ENCODE peak calls at places on chromosome 6, in four cellular contexts. One of them, this sample, is unnamed.

GRCh38 chr6:15527838-15528617 is 134.8 kb downstream of the DTNBP1 start:
- DNase-seq in mucosa of descending colon: no peak
- DNase-seq in neuronal stem cell: no peak
- DNase-seq in right atrium auricular region: peak
- DNase-seq in this sample: no peak

GRCh38 chr6:31528307-31528777 is 420 bp upstream of the MCCD1 start:
- DNase-seq in mucosa of descending colon: no peak
- DNase-seq in neuronal stem cell: no peak
- DNase-seq in right atrium auricular region: no peak
- DNase-seq in this sample: peak

GRCh38 chr6:166910601-166911000 is 45.7 kb downstream of the RNASET2 start:
- DNase-seq in mucosa of descending colon: no peak
- DNase-seq in neuronal stem cell: no peak
- DNase-seq in right atrium auricular region: peak
- DNase-seq in this sample: no peak

GRCh38 chr6:158654498-158654897 is 4.6 kb downstream of the SYTL3 start:
- DNase-seq in mucosa of descending colon: peak
- DNase-seq in neuronal stem cell: no peak
- DNase-seq in right atrium auricular region: peak
- DNase-seq in this sample: peak

GRCh38 chr6:109455502-109456282 is at the start of gene MICAL1:
- DNase-seq in mucosa of descending colon: peak
- DNase-seq in neuronal stem cell: peak
- DNase-seq in right atrium auricular region: no peak
- DNase-seq in this sample: peak

GRCh38 chr6:99467509-99468106 is 42.5 kb upstream of the PNISR start:
- DNase-seq in mucosa of descending colon: no peak
- DNase-seq in neuronal stem cell: peak
- DNase-seq in right atrium auricular region: no peak
- DNase-seq in this sample: peak

GRCh38 chr6:127078669-127079068 is 39.8 kb upstream of the RSPO3 start:
- DNase-seq in mucosa of descending colon: no peak
- DNase-seq in neuronal stem cell: no peak
- DNase-seq in right atrium auricular region: no peak
- DNase-seq in this sample: no peak

GRCh38 chr6:25851961-25852360 is 20.1 kb upstream of the SLC17A1 start:
- DNase-seq in mucosa of descending colon: no peak
- DNase-seq in neuronal stem cell: no peak
- DNase-seq in right atrium auricular region: no peak
- DNase-seq in this sample: no peak

GRCh38 chr6:156316613-156317012 is 460.6 kb upstream of the ARID1B start:
- DNase-seq in mucosa of descending colon: no peak
- DNase-seq in neuronal stem cell: no peak
- DNase-seq in right atrium auricular region: no peak
- DNase-seq in this sample: no peak

GRCh38 chr6:81997091-81997926 is 244.8 kb upstream of the TENT5A start:
- DNase-seq in mucosa of descending colon: no peak
- DNase-seq in neuronal stem cell: no peak
- DNase-seq in right atrium auricular region: no peak
- DNase-seq in this sample: peak

GRCh38 chr6:68976260-68976659 is 341.2 kb downstream of the ADGRB3 start:
- DNase-seq in mucosa of descending colon: no peak
- DNase-seq in neuronal stem cell: no peak
- DNase-seq in right atrium auricular region: no peak
- DNase-seq in this sample: no peak

GRCh38 chr6:40791004-40791403 is 203.8 kb upstream of the LRFN2 start:
- DNase-seq in mucosa of descending colon: no peak
- DNase-seq in neuronal stem cell: no peak
- DNase-seq in right atrium auricular region: no peak
- DNase-seq in this sample: no peak

GRCh38 chr6:119322034-119322433 is 27.5 kb downstream of the MAN1A1 start:
- DNase-seq in mucosa of descending colon: no peak
- DNase-seq in neuronal stem cell: no peak
- DNase-seq in right atrium auricular region: no peak
- DNase-seq in this sample: no peak

GRCh38 chr6:104885518-104886043 is 25.9 kb upstream of the HACE1 start:
- DNase-seq in mucosa of descending colon: no peak
- DNase-seq in neuronal stem cell: no peak
- DNase-seq in right atrium auricular region: no peak
- DNase-seq in this sample: no peak

GRCh38 chr6:2197177-2197671 is 48.2 kb downstream of the GMDS start:
- DNase-seq in mucosa of descending colon: no peak
- DNase-seq in neuronal stem cell: no peak
- DNase-seq in right atrium auricular region: no peak
- DNase-seq in this sample: peak

GRCh38 chr6:30684386-30685156 is 1.9 kb downstream of the PPP1R18 start:
- DNase-seq in mucosa of descending colon: peak
- DNase-seq in neuronal stem cell: no peak
- DNase-seq in right atrium auricular region: no peak
- DNase-seq in this sample: peak

GRCh38 chr6:54737247-54737646 is 109.3 kb upstream of the FAM83B start:
- DNase-seq in mucosa of descending colon: no peak
- DNase-seq in neuronal stem cell: no peak
- DNase-seq in right atrium auricular region: no peak
- DNase-seq in this sample: no peak

GRCh38 chr6:74932214-74932923 is 273.5 kb downstream of the COL12A1 start:
- DNase-seq in mucosa of descending colon: no peak
- DNase-seq in neuronal stem cell: no peak
- DNase-seq in right atrium auricular region: no peak
- DNase-seq in this sample: no peak

GRCh38 chr6:53696351-53696750 is 30.8 kb upstream of the KLHL31 start:
- DNase-seq in mucosa of descending colon: no peak
- DNase-seq in neuronal stem cell: no peak
- DNase-seq in right atrium auricular region: no peak
- DNase-seq in this sample: no peak

GRCh38 chr6:43951063-43951755 is 176.0 kb downstream of the MRPL14 start:
- DNase-seq in mucosa of descending colon: peak
- DNase-seq in neuronal stem cell: peak
- DNase-seq in right atrium auricular region: no peak
- DNase-seq in this sample: peak

GRCh38 chr6:136501514-136501913 is 48.7 kb downstream of the MAP7 start:
- DNase-seq in mucosa of descending colon: no peak
- DNase-seq in neuronal stem cell: no peak
- DNase-seq in right atrium auricular region: no peak
- DNase-seq in this sample: peak

GRCh38 chr6:74115674-74116073 is 419.7 kb downstream of the CD109 start:
- DNase-seq in mucosa of descending colon: no peak
- DNase-seq in neuronal stem cell: no peak
- DNase-seq in right atrium auricular region: no peak
- DNase-seq in this sample: peak

GRCh38 chr6:40419377-40419776 is 167.8 kb downstream of the LRFN2 start:
- DNase-seq in mucosa of descending colon: no peak
- DNase-seq in neuronal stem cell: no peak
- DNase-seq in right atrium auricular region: no peak
- DNase-seq in this sample: no peak

GRCh38 chr6:95248501-95248900 is 328.8 kb upstream of the MANEA start:
- DNase-seq in mucosa of descending colon: no peak
- DNase-seq in neuronal stem cell: no peak
- DNase-seq in right atrium auricular region: no peak
- DNase-seq in this sample: no peak

GRCh38 chr6:90411292-90411781 is 114.7 kb upstream of the BACH2 start:
- DNase-seq in mucosa of descending colon: no peak
- DNase-seq in neuronal stem cell: no peak
- DNase-seq in right atrium auricular region: no peak
- DNase-seq in this sample: no peak

GRCh38 chr6:69802995-69803394 is 6.2 kb upstream of the LMBRD1 start:
- DNase-seq in mucosa of descending colon: no peak
- DNase-seq in neuronal stem cell: no peak
- DNase-seq in right atrium auricular region: no peak
- DNase-seq in this sample: no peak

GRCh38 chr6:133337312-133337711 is 96.2 kb downstream of the EYA4 start:
- DNase-seq in mucosa of descending colon: no peak
- DNase-seq in neuronal stem cell: no peak
- DNase-seq in right atrium auricular region: no peak
- DNase-seq in this sample: no peak

GRCh38 chr6:133339543-133340384 is 98.6 kb downstream of the EYA4 start:
- DNase-seq in mucosa of descending colon: no peak
- DNase-seq in neuronal stem cell: no peak
- DNase-seq in right atrium auricular region: no peak
- DNase-seq in this sample: no peak

DNA sequence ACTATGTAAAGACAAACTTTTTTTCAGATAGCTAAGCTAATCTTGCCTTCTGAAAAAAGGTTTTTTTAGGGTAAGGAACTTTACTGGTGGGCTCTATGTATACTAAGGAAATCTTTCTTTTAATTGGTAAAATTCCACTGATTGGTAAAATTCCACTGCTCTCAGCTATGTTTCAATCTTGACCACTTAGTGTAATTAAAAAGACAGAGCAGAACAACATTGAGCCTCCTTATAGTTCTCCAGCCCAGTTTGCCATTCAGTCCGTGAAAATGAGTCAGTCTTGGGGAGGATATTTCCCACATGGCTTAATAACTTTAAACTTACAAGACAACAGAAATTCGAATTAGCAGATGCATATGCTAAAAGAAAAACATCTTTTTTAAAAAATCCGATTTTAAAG is 92.7 kb downstream of the EYA4 start:
- DNase-seq in mucosa of descending colon: no peak
- DNase-seq in neuronal stem cell: no peak
- DNase-seq in right atrium auricular region: no peak
- DNase-seq in this sample: no peak
- H3K4me3 ChIP-seq in mucosa of descending colon: no peak
- H3K4me3 ChIP-seq in neuronal stem cell: no peak
- H3K4me3 ChIP-seq in right atrium auricular region: no peak
- H3K4me3 ChIP-seq in this sample: no peak

GRCh38 chr6:13015379-13015681 is 298.8 kb downstream of the PHACTR1 start:
- DNase-seq in mucosa of descending colon: no peak
- DNase-seq in neuronal stem cell: no peak
- DNase-seq in right atrium auricular region: no peak
- DNase-seq in this sample: no peak

GRCh38 chr6:13012271-13012670 is 295.7 kb downstream of the PHACTR1 start:
- DNase-seq in mucosa of descending colon: no peak
- DNase-seq in neuronal stem cell: no peak
- DNase-seq in right atrium auricular region: no peak
- DNase-seq in this sample: no peak

GRCh38 chr6:13012977-13013680 is 296.6 kb downstream of the PHACTR1 start:
- DNase-seq in mucosa of descending colon: peak
- DNase-seq in neuronal stem cell: peak
- DNase-seq in right atrium auricular region: no peak
- DNase-seq in this sample: no peak

GRCh38 chr6:13013681-13014550 is 297.3 kb downstream of the PHACTR1 start:
- DNase-seq in mucosa of descending colon: no peak
- DNase-seq in neuronal stem cell: no peak
- DNase-seq in right atrium auricular region: no peak
- DNase-seq in this sample: no peak

DNA sequence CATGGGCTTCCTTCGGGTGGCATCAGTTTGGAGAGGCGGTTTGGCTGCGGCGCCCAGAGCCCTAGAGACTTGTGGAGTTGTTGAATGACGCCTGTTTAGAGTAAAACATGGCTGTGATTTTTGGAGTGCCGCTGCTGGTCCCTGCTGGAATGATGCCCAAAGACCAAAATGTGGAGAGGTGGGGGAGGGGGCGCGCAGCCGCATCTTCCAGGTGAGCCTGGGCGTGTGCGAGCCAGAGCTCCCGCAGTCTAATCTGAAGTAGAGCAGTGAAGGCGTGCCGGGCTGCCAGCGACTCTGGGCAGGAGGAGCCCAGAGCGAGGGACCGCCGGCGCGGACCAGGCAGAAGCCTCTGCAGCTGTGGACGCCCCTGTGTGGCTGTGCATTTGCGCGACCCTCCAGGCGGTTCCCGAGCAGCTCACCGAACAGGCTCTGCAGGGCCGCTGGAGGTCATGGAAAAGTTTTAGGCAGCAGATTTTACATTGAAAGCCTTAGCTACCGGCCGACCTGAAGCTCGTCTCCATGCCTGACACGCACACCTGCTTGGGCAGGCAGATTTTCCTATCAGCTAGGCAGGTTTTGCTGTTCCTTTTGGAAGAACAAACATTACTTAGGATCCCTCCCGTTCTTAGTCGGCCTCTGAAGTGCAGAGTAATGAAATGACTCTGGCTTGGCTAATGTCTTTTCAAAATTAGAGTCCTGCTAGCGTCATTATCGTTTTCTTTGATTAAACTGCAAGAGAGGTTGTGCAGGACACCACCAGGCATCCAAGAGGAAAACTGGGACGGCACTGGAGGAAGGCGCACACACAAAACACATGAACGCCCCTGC is 298.2 kb downstream of the PHACTR1 start:
- DNase-seq in mucosa of descending colon: no peak
- DNase-seq in neuronal stem cell: no peak
- DNase-seq in right atrium auricular region: no peak
- DNase-seq in this sample: no peak
- H3K4me3 ChIP-seq in mucosa of descending colon: no peak
- H3K4me3 ChIP-seq in neuronal stem cell: no peak
- H3K4me3 ChIP-seq in right atrium auricular region: peak
- H3K4me3 ChIP-seq in this sample: no peak

GRCh38 chr6:152301806-152302568 is 335.2 kb downstream of the SYNE1 start:
- DNase-seq in mucosa of descending colon: peak
- DNase-seq in neuronal stem cell: peak
- DNase-seq in right atrium auricular region: peak
- DNase-seq in this sample: peak

GRCh38 chr6:152299336-152299735 is 337.8 kb downstream of the SYNE1 start:
- DNase-seq in mucosa of descending colon: no peak
- DNase-seq in neuronal stem cell: no peak
- DNase-seq in right atrium auricular region: no peak
- DNase-seq in this sample: no peak

GRCh38 chr6:152298055-152298647 is 339.0 kb downstream of the SYNE1 start:
- DNase-seq in mucosa of descending colon: no peak
- DNase-seq in neuronal stem cell: no peak
- DNase-seq in right atrium auricular region: no peak
- DNase-seq in this sample: no peak

GRCh38 chr6:152301021-152301805 is 335.9 kb downstream of the SYNE1 start:
- DNase-seq in mucosa of descending colon: no peak
- DNase-seq in neuronal stem cell: no peak
- DNase-seq in right atrium auricular region: no peak
- DNase-seq in this sample: peak

GRCh38 chr6:152300517-152300916 is 336.6 kb downstream of the SYNE1 start:
- DNase-seq in mucosa of descending colon: no peak
- DNase-seq in neuronal stem cell: no peak
- DNase-seq in right atrium auricular region: no peak
- DNase-seq in this sample: no peak
- H3K4me3 ChIP-seq in mucosa of descending colon: no peak
- H3K4me3 ChIP-seq in neuronal stem cell: peak
- H3K4me3 ChIP-seq in right atrium auricular region: no peak
- H3K4me3 ChIP-seq in this sample: peak

DNA sequence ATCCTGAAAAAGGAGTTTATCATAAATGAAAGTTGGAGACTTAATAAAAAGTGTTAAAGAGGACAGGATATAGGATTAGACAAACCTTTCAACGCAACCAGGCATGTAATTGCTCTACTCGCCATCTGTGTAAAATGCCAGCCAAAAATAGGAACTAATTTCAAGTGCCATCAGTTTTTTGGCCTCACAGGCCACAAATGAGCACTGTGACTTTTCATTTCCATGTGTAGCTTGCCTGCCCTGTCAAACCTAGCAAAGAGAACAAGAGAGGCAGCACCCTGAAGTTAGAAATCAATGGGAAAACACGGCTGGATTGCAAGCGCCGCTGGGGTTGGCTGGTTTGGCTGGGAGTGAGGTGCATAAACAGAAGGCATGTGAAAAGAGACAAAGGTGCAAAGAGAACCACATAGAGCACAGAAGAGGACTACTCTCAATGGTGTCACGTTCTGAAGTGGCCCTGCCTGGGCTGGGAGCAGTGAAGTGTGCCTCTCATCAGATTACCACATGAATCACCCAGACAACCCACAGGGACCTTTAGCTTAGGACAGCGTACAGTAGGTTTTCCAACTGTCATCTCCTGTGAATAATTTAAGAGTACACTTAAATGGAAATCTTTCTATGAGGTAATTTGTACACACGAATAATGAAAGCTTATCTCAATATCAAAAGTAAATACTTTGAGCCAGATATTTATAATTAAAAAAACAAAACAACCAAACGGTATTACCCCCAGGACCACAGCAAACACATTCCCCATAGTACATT is 78.0 kb upstream of the NHSL1 start:
- DNase-seq in mucosa of descending colon: no peak
- DNase-seq in neuronal stem cell: no peak
- DNase-seq in right atrium auricular region: no peak
- DNase-seq in this sample: no peak
- H3K4me3 ChIP-seq in mucosa of descending colon: no peak
- H3K4me3 ChIP-seq in neuronal stem cell: no peak
- H3K4me3 ChIP-seq in right atrium auricular region: no peak
- H3K4me3 ChIP-seq in this sample: no peak